ENCODE peak calls at places on chromosomes 5 and 9, in nine cellular contexts. D is adrenal gland, K is psoas muscle, P is brain microvascular endothelial cell, R is OCI-LY7, G is stomach, H is RWPE1, Y is GM13976, Z is WTC11. U is an unnamed sample.
A peak's percentile ranks its signal among the peaks of the same experiment; 100 is the strongest.

GRCh38 chr9:128635266-128636023 is 21.2 kb downstream of the DYNC2I2 start:
- DNase-seq in Y (peak; percentile 28), Z (peak; percentile 84), R (no peak), P (peak; percentile 92), D (peak; percentile 83), H (peak; percentile 99), K (peak; percentile 90), G (peak; percentile 93), U (no peak)

GRCh38 chr5:170278611-170279500 is 18.7 kb downstream of the LCP2 start:
- DNase-seq in P (no peak), G (peak; percentile 62), K (no peak), D (no peak), R (peak; percentile 79), Z (peak; percentile 26), H (no peak), Y (peak; percentile 84), U (peak; percentile 83)

GRCh38 chr5:106862450-106863193 is 808.1 kb downstream of the EFNA5 start:
- DNase-seq in H (no peak), R (no peak), K (no peak), D (no peak), Z (no peak), Y (no peak), G (no peak), P (peak; percentile 74), U (no peak)

GRCh38 chr9:87167616-87168015 is 220.3 kb upstream of the GAS1 start:
- DNase-seq in Y (no peak), P (no peak), H (no peak), R (no peak), D (no peak), K (no peak), G (no peak), Z (no peak), U (no peak)

GRCh38 chr9:133553123-133553522 is 18.6 kb downstream of the ADAMTSL2 start:
- DNase-seq in K (no peak), G (no peak), P (no peak), Z (no peak), D (no peak), R (no peak), Y (no peak), H (no peak), U (no peak)

GRCh38 chr5:120405923-120406322 is 58.2 kb upstream of the PRR16 start:
- DNase-seq in D (no peak), K (no peak), G (no peak), P (peak; percentile 85), H (no peak), Y (no peak), R (no peak), Z (no peak), U (no peak)

GRCh38 chr5:148443998-148444397 is 60.2 kb downstream of the FBXO38 start:
- DNase-seq in D (peak; percentile 64), K (no peak), H (peak; percentile 70), R (peak; percentile 63), Z (peak; percentile 18), Y (peak; percentile 49), P (peak; percentile 70), G (peak; percentile 39), U (peak; percentile 16)

GRCh38 chr5:119288364-119289047 is 67.3 kb upstream of the TNFAIP8 start:
- DNase-seq in D (no peak), G (no peak), Z (no peak), K (no peak), P (no peak), R (no peak), H (peak; percentile 38), Y (no peak), U (no peak)

GRCh38 chr9:132187006-132187760 is 25.3 kb downstream of the NTNG2 start:
- DNase-seq in G (no peak), Z (no peak), R (no peak), K (no peak), H (no peak), D (peak; percentile 41), Y (no peak), P (no peak), U (no peak)

GRCh38 chr5:79200573-79201183 is 35.3 kb upstream of the JMY start:
- DNase-seq in D (no peak), Z (no peak), G (no peak), H (peak; percentile 62), K (no peak), P (peak; percentile 6), Y (peak; percentile 62), R (peak; percentile 24), U (no peak)

GRCh38 chr9:101462558-101462957 is 27.0 kb upstream of the ALDOB start:
- DNase-seq in G (no peak), H (no peak), Z (peak; percentile 31), P (peak; percentile 76), R (no peak), D (no peak), Y (no peak), K (no peak), U (no peak)

GRCh38 chr5:139842321-139842720 is 46.7 kb downstream of the PSD2 start:
- DNase-seq in K (no peak), R (no peak), H (no peak), Y (no peak), G (no peak), Z (no peak), D (no peak), P (no peak), U (no peak)

GRCh38 chr5:139843991-139844390 is 48.4 kb downstream of the PSD2 start:
- DNase-seq in D (no peak), R (no peak), Y (peak; percentile 55), G (no peak), Z (no peak), K (no peak), H (no peak), P (no peak), U (no peak)

GRCh38 chr5:139839918-139840317 is 44.3 kb downstream of the PSD2 start:
- DNase-seq in D (no peak), Y (no peak), Z (no peak), P (no peak), H (no peak), R (no peak), G (no peak), K (no peak), U (no peak)

GRCh38 chr5:139839416-139839815 is 43.8 kb downstream of the PSD2 start:
- DNase-seq in H (no peak), P (no peak), Y (no peak), Z (no peak), K (no peak), R (no peak), G (no peak), D (no peak), U (no peak)

DNA sequence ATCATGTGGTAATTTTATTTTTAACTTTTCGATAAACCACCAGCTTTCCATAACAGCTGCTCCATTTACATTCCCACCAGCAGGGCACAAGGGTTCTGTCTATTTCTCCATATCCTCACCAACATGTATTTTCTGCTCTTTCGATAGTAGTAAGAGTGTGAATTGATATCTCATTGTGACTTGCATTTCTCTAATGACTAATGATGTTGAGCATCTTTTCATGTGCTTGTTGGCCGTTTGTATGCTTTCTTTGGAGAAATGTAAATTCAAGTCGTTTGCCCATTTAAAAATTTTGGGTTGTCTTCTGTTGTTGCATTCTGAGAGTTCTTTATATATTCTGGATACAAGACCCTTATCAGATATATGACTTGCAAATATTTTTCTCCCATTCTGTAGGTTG is 45.9 kb downstream of the PSD2 start:
- DNase-seq in K (no peak), R (no peak), P (no peak), G (no peak), Y (no peak), H (no peak), D (no peak), Z (no peak), U (no peak)
- TF ChIP-seq CTCF in K (no peak), R (no peak), P (peak; percentile 23), G (no peak), Y (no peak), H (no peak), D (no peak), Z (no peak), U (no peak)

DNA sequence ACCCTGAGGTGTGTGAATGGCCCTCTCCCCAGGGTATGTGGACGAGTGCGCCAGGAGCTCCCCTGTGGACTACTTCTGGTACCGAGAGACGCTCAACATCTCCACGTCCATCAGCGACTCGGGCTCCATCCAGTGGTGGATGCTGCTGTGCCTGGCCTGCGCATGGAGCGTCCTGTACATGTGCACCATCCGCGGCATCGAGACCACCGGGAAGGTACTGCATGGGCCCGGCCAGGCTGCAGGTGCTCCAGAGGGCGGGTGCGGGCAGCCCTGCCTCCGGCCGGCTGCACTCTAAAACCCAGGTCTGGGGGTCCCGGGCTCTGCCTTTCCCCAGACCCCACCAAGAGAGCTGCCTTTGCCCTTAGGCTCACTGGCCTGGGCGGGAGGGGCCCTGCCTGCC is 10.9 kb downstream of the SLC6A19 start:
- DNase-seq in Z (peak; percentile 5), G (no peak), D (no peak), K (peak; percentile 7), Y (no peak), R (no peak), H (no peak), P (no peak), U (no peak)
- TF ChIP-seq CTCF in Z (no peak), G (no peak), D (no peak), K (no peak), Y (no peak), R (no peak), H (no peak), P (no peak), U (no peak)

GRCh38 chr5:1416856-1417469 is 28.3 kb downstream of the SLC6A3 start:
- DNase-seq in K (peak; percentile 4), Y (no peak), R (no peak), D (no peak), G (no peak), H (no peak), P (no peak), Z (peak; percentile 2), U (no peak)
- TF ChIP-seq CTCF in K (no peak), Y (no peak), R (no peak), D (no peak), G (no peak), H (no peak), P (no peak), Z (no peak), U (no peak)

DNA sequence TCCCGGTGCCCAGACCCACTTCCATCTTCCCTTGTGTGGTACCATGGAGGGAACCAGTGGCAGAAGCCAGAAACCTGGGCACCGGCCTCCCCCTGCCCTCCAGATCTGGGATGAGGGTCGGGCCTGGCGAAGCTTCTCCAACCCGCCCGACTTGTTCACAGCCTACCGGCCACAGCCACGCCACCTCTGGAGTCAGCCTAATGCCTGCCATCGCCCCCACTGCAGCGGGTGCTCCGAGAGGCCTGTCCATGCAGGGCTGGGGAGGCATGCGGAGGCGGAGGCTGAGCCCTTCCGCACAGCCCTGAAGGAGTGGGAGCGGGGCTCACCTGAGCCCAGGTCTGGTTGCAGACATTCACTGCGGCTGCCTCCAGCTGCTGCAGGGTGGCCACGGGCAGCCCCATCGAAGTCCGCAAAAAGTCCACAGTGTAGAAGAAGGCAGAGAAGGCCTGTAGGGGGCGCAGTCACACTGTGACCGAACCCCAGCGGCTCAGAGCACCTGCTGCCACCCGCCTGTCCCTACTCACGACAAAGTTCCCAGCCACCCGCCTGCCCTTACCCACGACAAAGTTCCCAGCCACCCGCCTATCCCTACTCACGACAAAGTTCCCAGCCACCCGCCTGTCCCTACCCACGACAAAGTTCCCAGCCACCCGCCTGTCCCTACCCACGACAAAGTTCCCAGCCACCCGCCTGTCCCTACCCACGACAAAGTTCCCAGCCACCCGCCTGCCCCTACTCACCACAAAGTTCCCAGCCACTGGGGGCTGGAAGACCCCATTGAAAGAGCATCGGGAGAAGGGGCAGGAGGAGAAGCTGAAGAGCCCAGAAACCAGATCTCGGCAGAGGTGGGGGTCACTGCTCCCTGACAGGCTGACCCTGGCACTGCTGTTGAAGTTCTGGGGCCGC is 3.8 kb upstream of the NPDC1 start:
- DNase-seq in H (no peak), G (peak; percentile 84), P (no peak), D (no peak), Y (peak; percentile 79), R (peak; percentile 62), K (no peak), Z (peak; percentile 84), U (no peak)
- TF ChIP-seq CTCF in H (peak; percentile 70), G (peak; percentile 36), P (peak; percentile 66), D (peak; percentile 63), Y (peak; percentile 24), R (peak; percentile 71), K (peak; percentile 32), Z (peak; percentile 68), U (peak; percentile 56)

GRCh38 chr5:168020522-168021294 is 270.7 kb upstream of the WWC1 start:
- DNase-seq in G (no peak), P (no peak), K (no peak), H (peak; percentile 45), Z (no peak), D (no peak), R (no peak), Y (no peak), U (no peak)
- TF ChIP-seq CTCF in G (no peak), P (peak; percentile 42), K (no peak), H (no peak), Z (no peak), D (peak; percentile 28), R (no peak), Y (no peak), U (peak; percentile 10)